ENCODE peak calls at places on chromosomes 4 and X, in four cellular contexts. N is non-pigmented ciliary epithelial cell, Y is thoracic aorta, B is NCI-H1092. X is an unnamed sample.

GRCh38 chrX:129760981-129761380 is 18.8 kb upstream of the SASH3 start:
- DNase-seq in Y (no peak), N (no peak), B (no peak), X (no peak)

GRCh38 chr4:6716958-6717655 is 1.1 kb downstream of the BLOC1S4 start:
- DNase-seq in Y (no peak), N (no peak), B (no peak), X (no peak)

GRCh38 chr4:174122705-174123104 is 160.8 kb downstream of the FBXO8 start:
- DNase-seq in Y (no peak), N (no peak), B (no peak), X (no peak)

GRCh38 chrX:106950381-106950780 is 30.2 kb downstream of the CLDN2 start:
- DNase-seq in Y (no peak), N (no peak), B (no peak), X (no peak)

GRCh38 chrX:153818571-153819397 is 11.6 kb downstream of the PDZD4 start:
- DNase-seq in N (no peak), Y (no peak), B (peak), X (peak)

GRCh38 chrX:135388841-135389240 is 32.9 kb upstream of the SMIM10L2A start:
- DNase-seq in B (no peak), N (no peak), Y (no peak), X (no peak)

GRCh38 chrX:47751670-47752069 is 85.0 kb upstream of the ZNF81 start:
- DNase-seq in B (no peak), N (no peak), Y (no peak), X (peak)

GRCh38 chrX:147476008-147476407 is 435.7 kb upstream of the FMR1 start:
- DNase-seq in N (no peak), Y (no peak), B (no peak), X (peak)

GRCh38 chrX:70132877-70133302 is 357 bp upstream of the IGBP1 start:
- DNase-seq in N (no peak), B (no peak), Y (no peak), X (no peak)

GRCh38 chr4:60617731-60618130 is 582.4 kb upstream of the ADGRL3 start:
- DNase-seq in N (no peak), B (no peak), Y (no peak), X (no peak)

GRCh38 chrX:15947648-15948317 is 93.2 kb upstream of the AP1S2 start:
- DNase-seq in N (peak), B (no peak), Y (no peak), X (no peak)

X was measured in NCI-H1105.